ENCODE peak calls at places on chromosomes 11 and 22, in five cellular contexts. S is stimulated activated CD4-positive, alpha-beta T cell treated with anti-CD3 and anti-CD28 coated beads, Interleukin-1b, Interleukin-23, amount 100 ng/mL, for 1 hour; B is NCI-H1436; P is central memory CD8-positive, alpha-beta T cell; U is fibroblast of mammary gland. E is an unnamed sample.

GRCh38 chr11:121636341-121637176 is 183.8 kb upstream of the SORL1-AS1 start:
- DNase-seq in P (no peak), S (no peak), B (no peak), U (no peak), E (no peak)

GRCh38 chr22:48576333-48577013 is 1251.2 kb downstream of the BRD1 start:
- DNase-seq in P (no peak), B (peak), S (no peak), U (no peak), E (no peak)

GRCh38 chr11:75563501-75563977 is 1.5 kb downstream of the SERPINH1 start:
- DNase-seq in B (no peak), P (no peak), S (no peak), U (no peak), E (no peak)

GRCh38 chr11:25860677-25861445 is 471.1 kb upstream of the ANO3 start:
- DNase-seq in U (peak), S (no peak), P (no peak), B (no peak), E (peak)

GRCh38 chr11:33945481-33946268 is 53.8 kb upstream of the LMO2 start:
- DNase-seq in P (no peak), S (no peak), U (no peak), B (no peak), E (no peak)

GRCh38 chr11:11036185-11037161 is 178.6 kb upstream of the ZBED5 start:
- DNase-seq in B (peak), P (no peak), S (no peak), U (peak), E (peak)

GRCh38 chr22:26416256-26416655 is 12.8 kb upstream of the ASPHD2 start:
- DNase-seq in P (no peak), U (no peak), S (no peak), B (no peak), E (no peak)

GRCh38 chr11:69978841-69979614 is 99.1 kb upstream of the ANO1 start:
- DNase-seq in U (no peak), S (no peak), B (no peak), P (no peak), E (no peak)

GRCh38 chr11:10304495-10305261 is at the start of gene ADM:
- DNase-seq in B (peak), S (no peak), P (no peak), U (peak), E (peak)

GRCh38 chr11:84564180-84564866 is 1062.8 kb downstream of the DLG2 start:
- DNase-seq in P (no peak), B (no peak), S (peak), U (peak), E (peak)

GRCh38 chr11:30049214-30049613 is 32.4 kb upstream of the KCNA4 start:
- DNase-seq in P (no peak), U (no peak), S (no peak), B (no peak), E (no peak)

GRCh38 chr11:125448136-125448535 is 47.9 kb downstream of the FEZ1 start:
- DNase-seq in B (no peak), U (peak), P (no peak), S (no peak), E (peak)

GRCh38 chr22:22923930-22924329 is 36.3 kb downstream of the IGLL5 start:
- DNase-seq in U (no peak), S (no peak), B (no peak), P (no peak), E (no peak)

GRCh38 chr11:97615541-97615940 is 1225.7 kb downstream of the JRKL start:
- DNase-seq in P (no peak), U (no peak), S (no peak), B (no peak), E (peak)

GRCh38 chr11:35148163-35148562 is 9.2 kb downstream of the CD44 start:
- DNase-seq in P (peak), S (no peak), B (no peak), U (no peak), E (no peak)

GRCh38 chr11:129248618-129249017 is 56.5 kb upstream of the ARHGAP32 start:
- DNase-seq in P (no peak), U (peak), B (no peak), S (no peak), E (peak)

GRCh38 chr11:11769362-11769761 is 72.4 kb upstream of the USP47 start:
- DNase-seq in S (no peak), B (no peak), P (no peak), U (no peak), E (no peak)

GRCh38 chr11:69333149-69333710 is 39.3 kb downstream of the MYEOV start:
- DNase-seq in B (no peak), U (no peak), P (no peak), S (no peak), E (no peak)

GRCh38 chr22:27213291-27213690 is 555.9 kb downstream of the MIAT start:
- DNase-seq in P (no peak), B (no peak), U (no peak), S (no peak), E (no peak)

GRCh38 chr11:12411395-12411794 is 34.0 kb downstream of the PARVA start:
- DNase-seq in U (no peak), P (no peak), S (no peak), B (no peak), E (no peak)

GRCh38 chr11:124198852-124199389 is 15.8 kb downstream of the OR10D3 start:
- DNase-seq in S (no peak), P (no peak), B (no peak), U (peak), E (no peak)

GRCh38 chr11:33697997-33698396 is 2.6 kb downstream of the C11orf91 start:
- DNase-seq in S (no peak), B (no peak), U (no peak), P (no peak), E (no peak)

GRCh38 chr11:44978961-44979331 is 28.3 kb upstream of the TP53I11 start:
- DNase-seq in S (no peak), B (peak), U (no peak), P (no peak), E (no peak)

GRCh38 chr22:24059121-24059520 is 48.0 kb downstream of the CABIN1 start:
- DNase-seq in S (no peak), P (no peak), B (no peak), U (peak), E (peak)

GRCh38 chr22:46356496-46357185 is 21.1 kb downstream of the TRMU start:
- DNase-seq in P (no peak), U (no peak), S (no peak), B (no peak), E (no peak)

GRCh38 chr22:27416553-27417427 is 384.8 kb downstream of the MN1 start:
- DNase-seq in B (no peak), S (no peak), P (no peak), U (peak), E (peak)

GRCh38 chr11:73759520-73760065 is 1.3 kb downstream of the RAB6A start:
- DNase-seq in S (no peak), U (peak), P (no peak), B (no peak), E (peak)

GRCh38 chr11:69008774-69009440 is 4.1 kb downstream of the MRGPRF start:
- DNase-seq in U (peak), P (no peak), S (no peak), B (no peak), E (peak)

GRCh38 chr11:57903441-57904123 is 120.1 kb upstream of the OR9Q1 start:
- DNase-seq in S (peak), B (no peak), U (peak), P (no peak), E (no peak)

GRCh38 chr11:120819437-120819836 is 204.5 kb upstream of the TBCEL start:
- DNase-seq in P (no peak), B (no peak), U (no peak), S (no peak), E (no peak)

GRCh38 chr22:29306175-29306829 is at the start of gene GAS2L1:
- DNase-seq in U (peak), B (peak), S (no peak), P (no peak), E (peak)

GRCh38 chr11:1241706-1242105 is 18.8 kb downstream of the MUC5B start:
- DNase-seq in P (no peak), U (no peak), S (no peak), B (no peak), E (no peak)